ENCODE peak calls at places on chromosomes 11 and 22, in five cellular contexts. J, T, S, G and X are unnamed samples. For H3K27me3, the result is how much of the 10 kb centered on the place peaks cover.

GRCh38 chr11:133507185-133507584 is 25.1 kb downstream of the OPCML start:
- DNase-seq in J (no peak), G (no peak), S (no peak), T (no peak), X (no peak)

GRCh38 chr22:31333648-31334047 is 12.5 kb downstream of the PATZ1 start:
- DNase-seq in G (no peak), J (no peak), T (no peak), S (no peak), X (no peak)

GRCh38 chr22:44103735-44104134 is 77.0 kb upstream of the PARVG start:
- DNase-seq in J (no peak), T (no peak), S (no peak), G (no peak), X (no peak)

GRCh38 chr11:124442847-124443246 is 2.6 kb downstream of the OR8B8 start:
- DNase-seq in J (no peak), S (no peak), G (no peak), T (no peak), X (no peak)

GRCh38 chr22:43541022-43541421 is 129.2 kb downstream of the MPPED1 start:
- DNase-seq in S (no peak), J (no peak), G (no peak), T (no peak), X (no peak)

GRCh38 chr22:46626911-46627805 is 7.0 kb downstream of the GRAMD4 start:
- DNase-seq in G (no peak), T (no peak), S (no peak), J (no peak), X (no peak)

GRCh38 chr11:104968365-104968855 is at the start of gene CASP4:
- DNase-seq in G (no peak), J (no peak), S (peak), T (peak), X (peak)

GRCh38 chr11:844693-845644 is 2.3 kb downstream of the TSPAN4 start:
- DNase-seq in G (peak), J (no peak), T (no peak), S (peak), X (no peak)

GRCh38 chr22:50173221-50173982 is 2.9 kb downstream of the PANX2 start:
- DNase-seq in G (no peak), J (no peak), T (no peak), S (no peak), X (no peak)

GRCh38 chr11:44016546-44017442 is 31.0 kb upstream of the ACCSL start:
- DNase-seq in S (no peak), T (no peak), G (no peak), J (no peak), X (no peak)

GRCh38 chr11:19676508-19677379 is 35.9 kb upstream of the NAV2 start:
- DNase-seq in G (peak), S (no peak), J (no peak), T (no peak), X (peak)

GRCh38 chr11:68870470-68870869 is 28.8 kb upstream of the CPT1A start:
- DNase-seq in G (no peak), J (no peak), T (no peak), S (no peak), X (no peak)

GRCh38 chr11:876550-876949 is 33.9 kb downstream of the TSPAN4 start:
- DNase-seq in S (no peak), G (no peak), J (no peak), T (no peak), X (no peak)

GRCh38 chr22:31853736-31854500 is 90.4 kb upstream of the YWHAH start:
- DNase-seq in J (no peak), G (no peak), T (no peak), S (no peak), X (no peak)

GRCh38 chr22:43275545-43275981 is 67.6 kb downstream of the SCUBE1 start:
- DNase-seq in J (no peak), S (no peak), G (no peak), T (no peak), X (peak)

GRCh38 chr11:2143652-2144548 is 4.7 kb upstream of the IGF2 start:
- DNase-seq in S (no peak), G (no peak), T (no peak), J (no peak), X (no peak)
- H3K27me3 ChIP-seq in S (half or more), G (half or more), T (under half), J (half or more), X (half or more)

GRCh38 chr11:75190652-75191329 is 39.9 kb downstream of the SLCO2B1 start:
- DNase-seq in J (no peak), T (no peak), G (no peak), S (no peak), X (no peak)
- H3K27me3 ChIP-seq in J (under half), T (under half), G (under half), S (under half), X (under half)

GRCh38 chr11:64643927-64644326 is 52.9 kb downstream of the SLC22A12 start:
- DNase-seq in G (no peak), J (no peak), S (no peak), T (no peak), X (no peak)

GRCh38 chr11:64642876-64643257 is 51.8 kb downstream of the SLC22A12 start:
- DNase-seq in J (no peak), T (no peak), G (no peak), S (no peak), X (no peak)

GRCh38 chr11:64642418-64642735 is 51.4 kb downstream of the SLC22A12 start:
- DNase-seq in J (no peak), S (no peak), G (no peak), T (no peak), X (no peak)

GRCh38 chr11:64643258-64643881 is 52.4 kb downstream of the SLC22A12 start:
- DNase-seq in J (no peak), G (peak), S (no peak), T (no peak), X (no peak)

DNA sequence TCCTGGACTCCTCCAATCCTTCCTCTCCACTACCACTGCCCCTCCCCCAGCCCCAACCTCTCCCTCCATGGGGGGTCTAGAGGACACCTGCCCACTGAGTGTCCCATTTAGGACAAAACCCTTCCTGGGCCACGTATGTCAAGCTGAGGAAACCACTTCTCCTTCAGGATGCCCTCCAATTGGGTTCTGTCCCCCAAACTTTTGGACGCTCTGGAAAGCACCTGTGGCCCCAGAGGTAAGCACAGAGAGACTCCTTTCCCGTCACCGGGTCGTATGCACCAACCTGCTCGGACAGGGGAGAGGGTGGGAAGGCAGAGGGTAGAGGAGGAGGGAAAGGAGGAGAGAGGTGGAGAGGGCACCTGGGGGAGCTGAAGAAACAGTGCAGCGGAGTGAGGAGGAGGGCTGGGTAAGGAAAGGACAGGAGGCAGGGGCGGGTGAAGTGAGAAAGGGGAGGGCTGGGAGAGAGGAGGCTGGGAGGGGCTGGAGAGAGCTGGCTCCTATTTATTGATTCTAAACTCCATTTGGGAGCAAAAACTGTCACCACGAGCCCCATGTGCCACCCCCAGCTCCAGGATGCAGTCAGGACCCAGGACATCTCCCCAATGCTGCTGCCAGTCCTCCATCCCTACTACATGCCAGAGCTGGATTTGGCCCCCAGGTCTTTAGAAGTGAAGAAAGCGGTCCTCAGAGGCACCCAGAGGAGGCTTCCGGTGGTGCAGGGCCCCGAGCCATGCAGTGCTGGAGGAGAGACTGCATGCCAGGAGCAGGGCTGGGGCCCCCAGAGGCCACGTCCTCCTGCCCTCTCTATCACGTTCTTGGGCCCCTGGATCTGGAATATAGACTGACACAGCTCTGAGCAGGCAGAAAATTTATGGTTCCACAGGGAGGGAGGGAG is 53.6 kb downstream of the SLC22A12 start:
- DNase-seq in T (no peak), J (no peak), G (no peak), S (no peak), X (no peak)
- H3K27me3 ChIP-seq in T (under half), J (under half), G (under half), S (half or more), X (half or more)

DNA sequence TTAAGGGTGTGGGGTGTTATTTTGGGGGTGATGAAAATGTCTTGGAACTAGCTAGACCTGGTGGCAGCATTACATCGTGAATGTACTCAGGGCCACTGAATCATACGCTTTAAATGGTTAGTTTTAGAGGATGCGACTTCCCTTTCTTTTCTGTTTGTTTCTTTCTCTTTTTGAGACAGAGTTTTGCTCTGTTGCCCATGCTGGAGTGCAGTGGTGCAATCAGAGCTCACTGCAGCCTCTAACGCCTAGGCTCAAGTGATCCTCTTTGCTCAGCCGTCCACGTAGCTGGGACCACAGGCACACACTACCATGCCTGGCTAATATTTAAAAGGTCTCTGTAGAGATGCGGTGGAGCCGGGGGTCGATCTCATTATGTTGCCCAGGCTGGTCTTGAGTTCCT is 5.5 kb upstream of the MIAT start:
- DNase-seq in S (no peak), T (no peak), G (no peak), J (no peak), X (no peak)
- H3K27me3 ChIP-seq in S (half or more), T (under half), G (under half), J (under half), X (under half)

DNA sequence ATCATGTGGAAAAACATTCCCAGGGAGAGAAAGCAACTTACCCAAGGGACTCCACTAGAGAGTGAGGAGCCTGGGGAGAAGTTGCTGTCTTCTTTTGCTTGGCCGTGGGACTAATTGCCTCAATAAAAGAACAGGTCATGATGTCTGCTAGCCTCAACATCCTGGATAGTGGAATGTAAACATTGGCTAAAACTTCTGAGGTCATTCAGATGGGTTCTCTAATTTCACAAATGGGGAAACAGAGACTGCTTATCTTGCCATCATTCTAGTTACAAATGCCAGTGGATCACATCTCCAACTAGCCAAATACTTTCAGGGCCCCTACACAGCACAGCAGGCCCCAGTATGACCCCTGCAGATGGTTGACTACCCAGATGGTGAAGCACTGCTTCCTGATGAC is 28.4 kb upstream of the PAMR1 start:
- DNase-seq in T (no peak), J (no peak), G (no peak), S (peak), X (peak)
- H3K27me3 ChIP-seq in T (under half), J (under half), G (under half), S (under half), X (under half)

GRCh38 chr11:65583589-65583988 is 7.7 kb downstream of the EHBP1L1 start:
- DNase-seq in S (no peak), G (no peak), J (no peak), T (no peak), X (no peak)
- H3K27me3 ChIP-seq in S (under half), G (under half), J (under half), T (under half), X (under half)

GRCh38 chr22:48403521-48403921 is 1424.2 kb downstream of the BRD1 start:
- DNase-seq in T (no peak), G (no peak), J (no peak), S (no peak), X (no peak)
- H3K27me3 ChIP-seq in T (under half), G (under half), J (under half), S (under half), X (under half)

GRCh38 chr11:128688896-128689546 is 4.9 kb upstream of the FLI1 start:
- DNase-seq in G (no peak), T (no peak), J (no peak), S (no peak), X (no peak)

GRCh38 chr11:128689586-128689945 is 4.3 kb upstream of the FLI1 start:
- DNase-seq in S (no peak), T (no peak), J (no peak), G (no peak), X (no peak)

GRCh38 chr11:128691802-128692749 is 1.8 kb upstream of the FLI1 start:
- DNase-seq in T (no peak), J (no peak), G (no peak), S (no peak), X (no peak)

GRCh38 chr11:128690746-128691091 is 3.2 kb upstream of the FLI1 start:
- DNase-seq in J (no peak), G (no peak), S (no peak), T (no peak), X (no peak)

DNA sequence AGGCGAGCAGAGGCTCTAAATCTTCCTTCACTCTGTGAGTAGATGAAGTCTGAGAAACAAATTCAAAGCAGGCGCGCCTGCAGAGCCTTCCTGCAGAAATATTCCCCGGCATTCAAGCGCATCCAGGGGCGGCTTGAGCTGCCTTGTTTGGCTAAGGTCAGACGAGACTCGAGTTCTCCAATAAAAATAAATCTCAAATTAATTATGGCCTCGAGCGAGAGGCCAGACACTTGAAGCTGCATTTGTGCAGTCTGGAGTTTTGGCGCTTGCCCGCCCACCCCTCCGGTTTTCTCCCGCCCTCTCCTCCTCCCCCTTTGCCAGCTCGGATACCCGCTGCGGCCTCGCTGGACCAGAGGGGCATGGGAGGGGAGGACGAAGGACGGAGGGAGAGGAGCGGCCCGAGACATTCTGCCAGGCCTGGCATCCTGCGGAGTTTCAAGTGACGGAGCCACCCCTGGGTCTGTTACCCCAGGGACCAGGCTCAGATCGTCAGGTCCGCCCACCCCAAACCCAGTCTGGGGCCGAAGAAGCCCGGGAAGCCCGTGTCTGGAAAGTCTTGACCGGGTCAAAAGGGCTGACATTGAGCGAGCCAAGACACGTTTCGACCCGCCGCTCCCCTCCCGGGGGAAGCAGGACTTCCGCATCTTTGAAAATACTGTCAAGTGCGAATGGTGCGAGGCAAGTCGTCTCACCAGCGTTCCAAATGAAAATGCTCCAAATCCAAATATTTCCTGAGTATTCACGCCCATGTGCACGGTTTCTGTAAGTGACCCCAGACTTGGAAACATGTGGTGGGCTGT is 3.7 kb upstream of the FLI1 start:
- DNase-seq in S (no peak), T (no peak), G (no peak), J (no peak), X (no peak)
- H3K27me3 ChIP-seq in S (half or more), T (under half), G (under half), J (half or more), X (under half)